ENCODE peak calls at places on chromosomes 13 and 19, in ten cellular contexts. G is NCI-H2227 treated with DMSO at 0.1 percent for 48 hours; V is LHCN-M2; W is GM23248; A is activated CD8-positive, alpha-beta memory T cell treated with anti-CD3 and anti-CD28 coated beads, Interleukin-2, amount 10 ng/mL, durations not matched to agents 7 days and 5 days; Y is stimulated activated CD4-positive, alpha-beta T cell treated with anti-CD3 and anti-CD28 coated beads, Interleukin-2, amount 100 ng/mL, for 48 hours; O is IMR-90; K is NCI-H1105 treated with DMSO at 0.1 percent for 48 hours; J is ACHN; R is omental fat pad. M is an unnamed sample.

GRCh38 chr13:75762967-75763366 is 126.8 kb downstream of the LMO7 start:
- DNase-seq in G (no peak), V (no peak), W (no peak), A (no peak), Y (no peak), O (no peak), K (no peak), J (no peak), R (no peak), M (no peak)

GRCh38 chr19:7068599-7068998 is 904 bp upstream of the ZNF557 start:
- DNase-seq in G (no peak), V (no peak), W (no peak), A (no peak), Y (no peak), O (no peak), K (no peak), J (no peak), R (no peak), M (no peak)

GRCh38 chr19:1648156-1648925 is 4.1 kb downstream of the TCF3 start:
- DNase-seq in G (no peak), V (no peak), W (no peak), A (no peak), Y (no peak), O (no peak), K (no peak), J (no peak), R (no peak), M (no peak)

GRCh38 chr19:35442091-35442490 is 6.0 kb upstream of the FFAR2 start:
- DNase-seq in G (no peak), V (no peak), W (no peak), A (no peak), Y (no peak), O (no peak), K (no peak), J (no peak), R (no peak), M (no peak)

GRCh38 chr13:111431241-111431640 is 110.8 kb downstream of the TEX29 start:
- DNase-seq in G (no peak), V (no peak), W (no peak), A (no peak), Y (no peak), O (no peak), K (peak), J (no peak), R (no peak), M (peak)

GRCh38 chr13:106464076-106464475 is 71.4 kb downstream of the EFNB2 start:
- DNase-seq in G (no peak), V (peak), W (no peak), A (no peak), Y (no peak), O (no peak), K (no peak), J (no peak), R (no peak), M (no peak)

GRCh38 chr13:72808917-72809500 is 27.1 kb downstream of the PIBF1 start:
- DNase-seq in G (no peak), V (peak), W (peak), A (no peak), Y (no peak), O (peak), K (no peak), J (peak), R (no peak), M (no peak)

GRCh38 chr13:99626461-99627082 is 125.3 kb downstream of the TM9SF2 start:
- DNase-seq in G (no peak), V (peak), W (peak), A (no peak), Y (no peak), O (peak), K (no peak), J (peak), R (no peak), M (no peak)

GRCh38 chr19:35742121-35742724 is at the start of gene IGFLR1:
- DNase-seq in G (no peak), V (no peak), W (no peak), A (peak), Y (peak), O (no peak), K (no peak), J (no peak), R (no peak), M (no peak)

GRCh38 chr13:69020120-69020519 is 1087.5 kb upstream of the ATXN8OS start:
- DNase-seq in G (no peak), V (no peak), W (no peak), A (no peak), Y (no peak), O (no peak), K (no peak), J (no peak), R (no peak), M (no peak)

GRCh38 chr13:76879211-76879875 is 6.9 kb downstream of the KCTD12 start:
- DNase-seq in G (no peak), V (peak), W (peak), A (peak), Y (peak), O (peak), K (no peak), J (no peak), R (no peak), M (no peak)

GRCh38 chr13:86725105-86725504 is 925.9 kb upstream of the SLITRK6 start:
- DNase-seq in G (no peak), V (no peak), W (no peak), A (no peak), Y (no peak), O (no peak), K (no peak), J (peak), R (no peak), M (no peak)

GRCh38 chr13:47798194-47798593 is 202.9 kb downstream of the SUCLA2 start:
- DNase-seq in G (no peak), V (no peak), W (no peak), A (no peak), Y (no peak), O (no peak), K (no peak), J (no peak), R (no peak), M (no peak)

GRCh38 chr19:1252221-1252817 is 3.9 kb downstream of the MIDN start:
- DNase-seq in G (no peak), V (peak), W (peak), A (peak), Y (no peak), O (peak), K (no peak), J (peak), R (no peak), M (peak)

GRCh38 chr19:45496349-45496953 is 396 bp downstream of the RTN2 start:
- DNase-seq in G (no peak), V (no peak), W (peak), A (peak), Y (no peak), O (no peak), K (peak), J (no peak), R (no peak), M (peak)

GRCh38 chr13:109835321-109835720 is 48.9 kb upstream of the IRS2 start:
- DNase-seq in G (no peak), V (peak), W (no peak), A (no peak), Y (no peak), O (peak), K (peak), J (no peak), R (no peak), M (no peak)

GRCh38 chr13:100156786-100157185 is 67.9 kb downstream of the PCCA start:
- DNase-seq in G (no peak), V (peak), W (peak), A (no peak), Y (no peak), O (no peak), K (no peak), J (peak), R (no peak), M (no peak)

GRCh38 chr19:2123682-2124387 is 27.1 kb downstream of the IZUMO4 start:
- DNase-seq in G (no peak), V (peak), W (peak), A (no peak), Y (no peak), O (no peak), K (no peak), J (peak), R (no peak), M (no peak)

GRCh38 chr13:46593403-46593802 is 40.4 kb downstream of the LRCH1 start:
- DNase-seq in G (no peak), V (no peak), W (no peak), A (peak), Y (peak), O (no peak), K (no peak), J (no peak), R (no peak), M (no peak)

GRCh38 chr19:33316521-33317284 is 14.4 kb upstream of the CEBPA start:
- DNase-seq in G (no peak), V (no peak), W (no peak), A (no peak), Y (no peak), O (no peak), K (no peak), J (no peak), R (no peak), M (no peak)

GRCh38 chr13:21050288-21051197 is 10.8 kb downstream of the LATS2 start:
- DNase-seq in G (no peak), V (no peak), W (peak), A (peak), Y (no peak), O (no peak), K (no peak), J (no peak), R (no peak), M (no peak)

GRCh38 chr19:55654833-55655647 is at the start of gene U2AF2:
- DNase-seq in G (peak), V (peak), W (peak), A (peak), Y (peak), O (peak), K (peak), J (peak), R (peak), M (peak)

GRCh38 chr13:43433691-43434121 is 353.1 kb downstream of the ENOX1 start:
- DNase-seq in G (no peak), V (peak), W (peak), A (no peak), Y (no peak), O (no peak), K (no peak), J (no peak), R (no peak), M (no peak)

GRCh38 chr13:98443329-98443728 is 133.6 kb downstream of the STK24 start:
- DNase-seq in G (no peak), V (peak), W (peak), A (no peak), Y (no peak), O (peak), K (no peak), J (peak), R (no peak), M (no peak)